ENCODE peak calls at places on chromosomes 11 and 22, in eight cellular contexts. K is nucleus accumbens; A is GM12865; N is CD4-positive, alpha-beta T cell; L is T-cell; T is fibroblast of gingiva; H is mesenteric fat pad; S is activated T-cell treated with anti-CD3 and anti-CD28 coated beads for 1 hour. X is an unnamed sample.

GRCh38 chr22:29765905-29766631 is 739 bp downstream of the ZMAT5 start:
- DNase-seq in K (no peak), A (peak; percentile 48), N (peak; percentile 14), L (peak; percentile 7), T (no peak), H (no peak), S (peak; percentile 4), X (peak; percentile 14)

GRCh38 chr11:12922418-12922817 is 86.7 kb upstream of the RASSF10 start:
- DNase-seq in K (no peak), A (no peak), N (no peak), L (no peak), T (no peak), H (no peak), S (no peak), X (no peak)

GRCh38 chr11:27423125-27423524 is 49.5 kb downstream of the LGR4 start:
- DNase-seq in K (no peak), A (no peak), N (no peak), L (no peak), T (peak; percentile 97), H (no peak), S (no peak), X (no peak)

GRCh38 chr11:64759722-64760719 is at the start of gene PYGM:
- DNase-seq in K (peak; percentile 71), A (no peak), N (no peak), L (no peak), T (peak; percentile 60), H (peak; percentile 91), S (no peak), X (no peak)

GRCh38 chr22:44534335-44534734 is 36.3 kb upstream of the RTL6 start:
- DNase-seq in K (no peak), A (no peak), N (no peak), L (no peak), T (no peak), H (no peak), S (no peak), X (no peak)

GRCh38 chr11:86699036-86699791 is 26.8 kb upstream of the ME3 start:
- DNase-seq in K (no peak), A (no peak), N (no peak), L (no peak), T (no peak), H (no peak), S (no peak), X (no peak)

GRCh38 chr11:68334923-68335322 is 22.5 kb downstream of the LRP5 start:
- DNase-seq in K (no peak), A (no peak), N (no peak), L (no peak), T (no peak), H (no peak), S (no peak), X (no peak)

GRCh38 chr11:9756878-9757277 is 93.0 kb downstream of the SWAP70 start:
- DNase-seq in K (no peak), A (no peak), N (no peak), L (no peak), T (no peak), H (no peak), S (no peak), X (no peak)

GRCh38 chr22:19357270-19358105 is 66.0 kb upstream of the CLTCL1 start:
- DNase-seq in K (no peak), A (no peak), N (no peak), L (no peak), T (peak; percentile 78), H (no peak), S (no peak), X (no peak)

GRCh38 chr22:48088226-48088625 is 1325.8 kb downstream of the TBC1D22A start:
- DNase-seq in K (no peak), A (no peak), N (no peak), L (no peak), T (no peak), H (no peak), S (no peak), X (no peak)

GRCh38 chr22:45233386-45233785 is 7.3 kb downstream of the KIAA0930 start:
- DNase-seq in K (no peak), A (no peak), N (no peak), L (no peak), T (no peak), H (no peak), S (no peak), X (no peak)

GRCh38 chr22:20247010-20247505 is 21.1 kb downstream of the RTN4R start:
- DNase-seq in K (no peak), A (peak; percentile 53), N (no peak), L (no peak), T (peak; percentile 11), H (no peak), S (no peak), X (no peak)

GRCh38 chr22:30675436-30675835 is 7.8 kb upstream of the DUSP18 start:
- DNase-seq in K (no peak), A (no peak), N (no peak), L (no peak), T (no peak), H (no peak), S (no peak), X (no peak)

GRCh38 chr11:44855138-44855849 is 95.4 kb downstream of the TP53I11 start:
- DNase-seq in K (no peak), A (no peak), N (no peak), L (no peak), T (no peak), H (no peak), S (no peak), X (no peak)

GRCh38 chr11:130548491-130548833 is 100.0 kb downstream of the ADAMTS15 start:
- DNase-seq in K (no peak), A (no peak), N (no peak), L (no peak), T (no peak), H (no peak), S (no peak), X (no peak)

GRCh38 chr11:57432714-57433163 is 5.8 kb upstream of the SLC43A3 start:
- DNase-seq in K (no peak), A (peak; percentile 40), N (no peak), L (no peak), T (peak; percentile 30), H (no peak), S (no peak), X (no peak)

GRCh38 chr11:129973068-129973467 is 29.6 kb downstream of the PRDM10 start:
- DNase-seq in K (no peak), A (peak; percentile 32), N (no peak), L (no peak), T (no peak), H (no peak), S (no peak), X (no peak)

GRCh38 chr11:82043316-82043715 is 690.3 kb downstream of the FAM181B start:
- DNase-seq in K (no peak), A (no peak), N (no peak), L (no peak), T (peak; percentile 71), H (no peak), S (no peak), X (no peak)

GRCh38 chr22:31853736-31854500 is 90.4 kb upstream of the YWHAH start:
- DNase-seq in K (no peak), A (no peak), N (no peak), L (no peak), T (no peak), H (no peak), S (no peak), X (no peak)

GRCh38 chr11:57379732-57380131 is 1.2 kb downstream of the PRG3 start:
- DNase-seq in K (no peak), A (no peak), N (no peak), L (no peak), T (peak; percentile 8), H (no peak), S (no peak), X (peak; percentile 52)

GRCh38 chr22:30868663-30869385 is 99.8 kb downstream of the MORC2 start:
- DNase-seq in K (no peak), A (no peak), N (no peak), L (no peak), T (no peak), H (peak; percentile 76), S (no peak), X (no peak)

GRCh38 chr11:111668980-111669379 is 66.7 kb downstream of the SIK2 start:
- DNase-seq in K (no peak), A (no peak), N (no peak), L (no peak), T (no peak), H (no peak), S (no peak), X (no peak)

GRCh38 chr22:24758164-24758799 is 16.2 kb downstream of the PIWIL3 start:
- DNase-seq in K (peak; percentile 1), A (peak; percentile 65), N (peak; percentile 46), L (peak; percentile 48), T (peak; percentile 48), H (no peak), S (peak; percentile 53), X (peak; percentile 49)

GRCh38 chr11:123545726-123546125 is 108.7 kb downstream of the SCN3B start:
- DNase-seq in K (no peak), A (no peak), N (no peak), L (no peak), T (no peak), H (no peak), S (no peak), X (no peak)

GRCh38 chr11:69394902-69395690 is 86.4 kb upstream of the LINC01488 start:
- DNase-seq in K (no peak), A (no peak), N (no peak), L (no peak), T (no peak), H (no peak), S (no peak), X (no peak)

GRCh38 chr11:71366076-71366475 is 82.1 kb downstream of the DHCR7 start:
- DNase-seq in K (no peak), A (no peak), N (no peak), L (no peak), T (no peak), H (peak; percentile 74), S (no peak), X (no peak)

GRCh38 chr22:39253427-39254070 is 8.8 kb upstream of the PDGFB start:
- DNase-seq in K (peak; percentile 9), A (peak; percentile 45), N (no peak), L (no peak), T (peak; percentile 10), H (no peak), S (no peak), X (no peak)